ENCODE peak calls at places on chromosomes 11 and 22, in four cellular contexts. N, V, O and Q are unnamed samples.

GRCh38 chr22:23178512-23179254 is 1.6 kb upstream of the BCR start:
- DNase-seq in O (peak; percentile 27), N (peak; percentile 56), V (peak; percentile 47), Q (no peak)

GRCh38 chr22:23984430-23984829 is 4.5 kb downstream of the GSTT2 start:
- DNase-seq in N (peak; percentile 16), V (no peak), O (peak; percentile 48), Q (no peak)

GRCh38 chr11:62398011-62398994 is 20.5 kb upstream of the SCGB1A1 start:
- DNase-seq in O (no peak), V (no peak), N (peak; percentile 43), Q (no peak)

GRCh38 chr22:25014896-25015755 is 62.6 kb downstream of the KIAA1671 start:
- DNase-seq in V (no peak), O (no peak), N (no peak), Q (no peak)

GRCh38 chr11:115564851-115565250 is 60.6 kb upstream of the CADM1 start:
- DNase-seq in V (no peak), N (no peak), O (no peak), Q (no peak)

GRCh38 chr11:128467610-128468041 is 119.7 kb downstream of the ETS1 start:
- DNase-seq in V (no peak), N (peak; percentile 94), O (peak; percentile 86), Q (peak; percentile 84)

GRCh38 chr11:113974741-113975470 is at the start of gene HTR3A:
- DNase-seq in V (peak; percentile 15), O (peak; percentile 69), N (peak; percentile 44), Q (no peak)

GRCh38 chr11:125835748-125836147 is 2.6 kb downstream of the PATE4 start:
- DNase-seq in N (no peak), O (no peak), V (no peak), Q (no peak)

GRCh38 chr11:64484308-64485061 is 106.5 kb upstream of the SLC22A12 start:
- DNase-seq in N (no peak), V (no peak), O (no peak), Q (no peak)

GRCh38 chr22:42688241-42688913 is 32.3 kb downstream of the A4GALT start:
- DNase-seq in O (no peak), V (peak; percentile 95), N (peak; percentile 98), Q (peak; percentile 79)

GRCh38 chr22:40451230-40451629 is 80.8 kb downstream of the SGSM3 start:
- DNase-seq in N (no peak), O (no peak), V (no peak), Q (no peak)

GRCh38 chr22:36328635-36329216 is 59.0 kb downstream of the MYH9 start:
- DNase-seq in O (no peak), N (peak; percentile 90), V (peak; percentile 61), Q (peak; percentile 85)

GRCh38 chr11:72007587-72007986 is 8.9 kb downstream of the IL18BP start:
- DNase-seq in N (no peak), O (no peak), V (no peak), Q (no peak)

GRCh38 chr22:44332946-44333345 is 20.2 kb upstream of the SHISAL1 start:
- DNase-seq in V (no peak), O (no peak), N (no peak), Q (no peak)

GRCh38 chr11:116598036-116598435 is 174.8 kb downstream of the BUD13 start:
- DNase-seq in N (no peak), O (no peak), V (no peak), Q (no peak)

GRCh38 chr22:31951201-31952093 is 7.1 kb downstream of the YWHAH start:
- DNase-seq in N (no peak), V (no peak), O (no peak), Q (no peak)

GRCh38 chr11:115678942-115679341 is 174.7 kb upstream of the CADM1 start:
- DNase-seq in O (no peak), V (no peak), N (peak; percentile 9), Q (no peak)

GRCh38 chr11:70826541-70826943 is 425.8 kb downstream of the SHANK2 start:
- DNase-seq in N (no peak), V (peak; percentile 13), O (no peak), Q (no peak)

GRCh38 chr11:68841718-68842426 is at the start of gene CPT1A:
- DNase-seq in V (peak; percentile 78), N (peak; percentile 68), O (no peak), Q (no peak)

GRCh38 chr11:65899356-65900124 is 648 bp downstream of the FOSL1 start:
- DNase-seq in N (peak; percentile 71), V (no peak), O (no peak), Q (no peak)

GRCh38 chr11:48105096-48105990 is 111.3 kb upstream of the OR4B1 start:
- DNase-seq in N (no peak), V (no peak), O (no peak), Q (no peak)
- H3K27ac ChIP-seq in N (no peak overlapping the region), V (peak overlapping the region; percentile 79), O (no peak overlapping the region), Q (no peak overlapping the region)

GRCh38 chr22:26574001-26574723 is 15.8 kb downstream of the TPST2 start:
- DNase-seq in O (no peak), V (no peak), N (no peak), Q (no peak)

GRCh38 chr22:26570864-26571525 is 18.9 kb downstream of the TPST2 start:
- DNase-seq in O (no peak), N (no peak), V (no peak), Q (no peak)

GRCh38 chr22:26576026-26576680 is 13.8 kb downstream of the TPST2 start:
- DNase-seq in O (no peak), V (no peak), N (no peak), Q (no peak)

GRCh38 chr22:26570126-26570525 is 19.8 kb downstream of the TPST2 start:
- DNase-seq in O (no peak), N (no peak), V (peak; percentile 28), Q (no peak)

DNA sequence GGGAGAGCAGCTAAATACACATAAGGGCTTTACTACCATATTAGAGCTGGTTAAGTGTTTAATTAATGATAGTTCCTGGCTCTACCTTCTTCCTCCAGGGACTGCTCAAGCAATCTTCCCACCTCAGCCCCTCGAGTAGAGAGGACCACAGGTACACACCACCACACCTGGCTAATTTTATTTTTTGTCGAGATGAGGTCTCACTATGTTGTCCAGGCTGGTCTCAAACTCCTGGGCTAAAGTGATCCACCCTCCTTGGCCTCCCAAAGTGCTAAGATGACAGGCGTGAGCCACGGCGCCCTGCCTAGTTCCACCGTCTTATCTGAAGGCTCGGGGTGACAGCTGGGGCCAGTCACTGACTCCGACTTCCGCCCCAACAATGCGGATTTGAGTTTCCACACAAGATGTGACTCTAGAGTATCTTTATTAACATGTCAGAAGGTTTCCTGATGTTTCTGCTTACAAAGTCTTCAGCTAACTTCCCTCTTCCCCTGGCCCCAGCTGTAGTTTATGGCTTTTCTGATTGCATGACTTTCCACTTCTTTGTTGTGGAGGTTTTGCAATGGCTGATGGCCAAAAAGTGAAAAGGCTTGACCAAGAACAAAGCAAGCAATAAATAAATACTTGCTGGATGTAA is 16.8 kb downstream of the TPST2 start:
- DNase-seq in O (no peak), N (peak; percentile 56), V (peak; percentile 34), Q (no peak)
- H3K4me1 ChIP-seq in O (peaks cover 4% of the 10 kb centered on the region), N (no peaks in the 10 kb centered on the region), V (peaks cover 10% of the 10 kb centered on the region), Q (peaks cover 7% of the 10 kb centered on the region)

DNA sequence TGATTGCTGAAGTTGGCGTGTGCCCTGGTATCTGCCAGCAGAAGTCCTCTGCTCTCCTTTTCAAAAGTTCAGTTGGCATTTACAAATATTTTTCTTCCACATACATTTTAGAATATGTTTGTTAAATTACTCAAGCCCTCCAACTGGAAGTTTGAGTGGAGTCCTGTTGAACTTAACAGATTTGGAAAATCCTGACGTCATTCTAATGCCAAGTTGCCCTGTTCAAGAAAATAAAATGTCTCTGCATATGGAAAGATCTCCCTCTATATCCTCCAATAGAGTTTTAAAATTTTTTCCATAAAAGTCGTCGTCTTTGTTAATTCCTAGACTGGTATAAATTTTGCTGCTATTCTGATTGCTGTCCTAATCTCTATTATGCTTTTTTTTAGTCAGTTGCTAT is 3.3 kb downstream of the KCNQ1OT1 start:
- DNase-seq in V (no peak), N (no peak), O (no peak), Q (no peak)
- TF ChIP-seq CTCF in V (no peak), N (no peak), O (no peak), Q (no peak)

GRCh38 chr22:46062971-46063631 is 86.1 kb upstream of the WNT7B start:
- DNase-seq in O (no peak), V (no peak), N (no peak), Q (no peak)
- H3K27ac ChIP-seq in O (no peak overlapping the region), V (peak overlapping the region; percentile 100), N (peak overlapping the region; percentile 98), Q (no peak overlapping the region)

DNA sequence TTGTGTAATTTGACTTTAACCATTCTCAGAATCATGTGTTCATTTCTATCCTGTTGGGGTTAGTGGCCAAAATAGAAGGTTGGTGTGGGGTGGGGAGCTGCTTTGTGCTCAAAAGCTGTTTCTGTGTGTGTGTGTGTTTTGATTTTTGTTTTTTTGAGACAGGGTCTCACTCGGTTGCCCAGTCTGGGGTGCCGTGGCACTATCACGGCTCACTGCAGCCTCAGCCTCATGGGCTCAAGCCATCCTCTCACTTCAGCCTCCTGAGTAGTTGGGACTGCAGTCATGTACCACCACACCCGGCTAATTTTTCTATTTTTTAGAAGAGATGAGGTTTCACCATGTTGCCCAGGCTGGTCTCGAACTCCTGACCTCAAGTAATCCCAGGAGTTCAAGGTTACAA is 18.1 kb upstream of the AIFM3 start:
- DNase-seq in N (no peak), O (no peak), V (no peak), Q (no peak)
- H3K4me1 ChIP-seq in N (peaks cover 6% of the 10 kb centered on the region), O (peaks cover 11% of the 10 kb centered on the region), V (peaks cover 4% of the 10 kb centered on the region), Q (peaks cover 39% of the 10 kb centered on the region)

DNA sequence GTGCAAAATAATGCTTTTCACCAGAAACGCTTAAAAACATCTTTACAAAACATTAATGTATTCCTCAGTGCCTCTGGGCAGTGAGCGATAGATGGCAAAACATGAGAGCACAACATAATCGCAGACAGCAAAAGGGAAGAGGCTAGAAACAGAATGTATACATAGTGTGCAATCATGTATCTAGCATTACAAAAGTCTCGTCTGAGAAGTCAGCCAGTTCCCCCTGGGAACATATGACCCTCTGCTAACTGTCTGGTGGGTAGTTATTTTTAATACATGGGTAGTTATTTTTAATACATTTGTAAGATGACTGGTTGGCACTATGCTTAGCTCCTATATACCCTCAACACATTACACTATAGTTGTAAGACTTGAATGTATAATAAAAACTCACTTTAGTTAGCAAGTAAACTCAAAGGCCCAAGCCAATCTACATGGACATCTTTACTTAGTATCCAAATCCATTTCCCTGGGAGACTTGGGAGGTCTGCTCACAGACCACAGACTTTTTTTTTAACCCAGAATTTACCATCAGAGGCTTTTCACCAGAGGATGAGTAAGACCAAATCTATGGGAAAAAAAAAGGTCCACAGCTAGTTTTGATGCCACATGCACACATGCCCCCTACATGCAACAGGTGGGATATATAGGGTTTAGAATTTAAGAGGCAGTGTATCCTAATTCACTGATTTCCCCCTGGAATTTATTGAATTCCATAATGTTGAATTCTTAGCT is 71.7 kb downstream of the AMBRA1 start:
- DNase-seq in O (no peak), V (no peak), N (peak; percentile 20), Q (no peak)
- TF ChIP-seq CTCF in O (peak; percentile 46), V (no peak), N (peak; percentile 31), Q (peak; percentile 58)

GRCh38 chr11:67488155-67488480 is 5.3 kb downstream of the AIP start:
- DNase-seq in N (no peak), O (no peak), V (no peak), Q (no peak)
- H3K27ac ChIP-seq in N (no peak overlapping the region), O (no peak overlapping the region), V (no peak overlapping the region), Q (no peak overlapping the region)